ENCODE peak calls at places on chromosomes 16 and 17, in six cellular contexts. One of them, this sample, is unnamed.
A peak's percentile ranks its signal among the peaks of the same experiment; 100 is the strongest.

GRCh38 chr16:89899879-89900481 is 18.7 kb upstream of the MC1R start:
- DNase-seq in left ventricle myocardium inferior: no peak
- DNase-seq in choroid plexus epithelial cell: no peak
- DNase-seq in psoas muscle: no peak
- DNase-seq in cardiac muscle cell: no peak
- DNase-seq in ovary: no peak
- DNase-seq in this sample: no peak

GRCh38 chr16:80719573-80719972 is 84.8 kb downstream of the CDYL2 start:
- DNase-seq in left ventricle myocardium inferior: no peak
- DNase-seq in choroid plexus epithelial cell: no peak
- DNase-seq in psoas muscle: no peak
- DNase-seq in cardiac muscle cell: no peak
- DNase-seq in ovary: no peak
- DNase-seq in this sample: no peak

GRCh38 chr16:30335598-30336474 is 19.3 kb downstream of the CD2BP2 start:
- DNase-seq in left ventricle myocardium inferior: no peak
- DNase-seq in choroid plexus epithelial cell: peak; percentile 40
- DNase-seq in psoas muscle: no peak
- DNase-seq in cardiac muscle cell: no peak
- DNase-seq in ovary: no peak
- DNase-seq in this sample: no peak

GRCh38 chr17:27282054-27282501 is 11.8 kb upstream of the WSB1 start:
- DNase-seq in left ventricle myocardium inferior: no peak
- DNase-seq in choroid plexus epithelial cell: peak; percentile 73
- DNase-seq in psoas muscle: no peak
- DNase-seq in cardiac muscle cell: no peak
- DNase-seq in ovary: no peak
- DNase-seq in this sample: no peak

GRCh38 chr16:79601092-79601977 is 798 bp upstream of the MAF start:
- DNase-seq in left ventricle myocardium inferior: peak; percentile 67
- DNase-seq in choroid plexus epithelial cell: peak; percentile 29
- DNase-seq in psoas muscle: peak; percentile 61
- DNase-seq in cardiac muscle cell: peak; percentile 80
- DNase-seq in ovary: peak; percentile 67
- DNase-seq in this sample: peak; percentile 55

GRCh38 chr16:2243031-2243528 is 6.8 kb downstream of the DNASE1L2 start:
- DNase-seq in left ventricle myocardium inferior: no peak
- DNase-seq in choroid plexus epithelial cell: no peak
- DNase-seq in psoas muscle: no peak
- DNase-seq in cardiac muscle cell: no peak
- DNase-seq in ovary: no peak
- DNase-seq in this sample: no peak

GRCh38 chr17:16328997-16329396 is 24.3 kb downstream of the CENPV start:
- DNase-seq in left ventricle myocardium inferior: no peak
- DNase-seq in choroid plexus epithelial cell: no peak
- DNase-seq in psoas muscle: no peak
- DNase-seq in cardiac muscle cell: no peak
- DNase-seq in ovary: no peak
- DNase-seq in this sample: no peak

GRCh38 chr17:49959183-49959935 is 9.6 kb upstream of the DLX4 start:
- DNase-seq in left ventricle myocardium inferior: no peak
- DNase-seq in choroid plexus epithelial cell: no peak
- DNase-seq in psoas muscle: no peak
- DNase-seq in cardiac muscle cell: no peak
- DNase-seq in ovary: no peak
- DNase-seq in this sample: no peak

GRCh38 chr16:11109551-11109950 is 146.5 kb downstream of the SOCS1 start:
- DNase-seq in left ventricle myocardium inferior: no peak
- DNase-seq in choroid plexus epithelial cell: no peak
- DNase-seq in psoas muscle: no peak
- DNase-seq in cardiac muscle cell: no peak
- DNase-seq in ovary: no peak
- DNase-seq in this sample: no peak

GRCh38 chr17:38967290-38967738 is at the start of gene FBXO47:
- DNase-seq in left ventricle myocardium inferior: peak; percentile 94
- DNase-seq in choroid plexus epithelial cell: peak; percentile 95
- DNase-seq in psoas muscle: peak; percentile 91
- DNase-seq in cardiac muscle cell: peak; percentile 64
- DNase-seq in ovary: peak; percentile 93
- DNase-seq in this sample: peak; percentile 56

GRCh38 chr17:31740611-31741082 is 118.4 kb downstream of the COPRS start:
- DNase-seq in left ventricle myocardium inferior: no peak
- DNase-seq in choroid plexus epithelial cell: peak; percentile 48
- DNase-seq in psoas muscle: no peak
- DNase-seq in cardiac muscle cell: no peak
- DNase-seq in ovary: no peak
- DNase-seq in this sample: no peak

GRCh38 chr16:12784076-12784475 is 19.6 kb downstream of the CPPED1 start:
- DNase-seq in left ventricle myocardium inferior: no peak
- DNase-seq in choroid plexus epithelial cell: no peak
- DNase-seq in psoas muscle: no peak
- DNase-seq in cardiac muscle cell: no peak
- DNase-seq in ovary: no peak
- DNase-seq in this sample: no peak

GRCh38 chr17:38510424-38511125 is 82.3 kb downstream of the ARHGAP23 start:
- DNase-seq in left ventricle myocardium inferior: no peak
- DNase-seq in choroid plexus epithelial cell: peak; percentile 47
- DNase-seq in psoas muscle: no peak
- DNase-seq in cardiac muscle cell: peak; percentile 81
- DNase-seq in ovary: no peak
- DNase-seq in this sample: peak; percentile 72

GRCh38 chr17:28008526-28008925 is 34.0 kb upstream of the NLK start:
- DNase-seq in left ventricle myocardium inferior: peak; percentile 22
- DNase-seq in choroid plexus epithelial cell: peak; percentile 78
- DNase-seq in psoas muscle: no peak
- DNase-seq in cardiac muscle cell: peak; percentile 89
- DNase-seq in ovary: no peak
- DNase-seq in this sample: peak; percentile 83

GRCh38 chr16:57867000-57867561 is 64.8 kb upstream of the KIFC3 start:
- DNase-seq in left ventricle myocardium inferior: no peak
- DNase-seq in choroid plexus epithelial cell: no peak
- DNase-seq in psoas muscle: no peak
- DNase-seq in cardiac muscle cell: peak; percentile 56
- DNase-seq in ovary: no peak
- DNase-seq in this sample: no peak

GRCh38 chr17:36524428-36524876 is 10.2 kb downstream of the MYO19 start:
- DNase-seq in left ventricle myocardium inferior: no peak
- DNase-seq in choroid plexus epithelial cell: no peak
- DNase-seq in psoas muscle: no peak
- DNase-seq in cardiac muscle cell: no peak
- DNase-seq in ovary: no peak
- DNase-seq in this sample: no peak

GRCh38 chr17:50278526-50279180 is 4.4 kb downstream of the TMEM92 start:
- DNase-seq in left ventricle myocardium inferior: no peak
- DNase-seq in choroid plexus epithelial cell: no peak
- DNase-seq in psoas muscle: no peak
- DNase-seq in cardiac muscle cell: no peak
- DNase-seq in ovary: no peak
- DNase-seq in this sample: no peak

GRCh38 chr17:17348872-17349723 is 45.9 kb downstream of the NT5M start:
- DNase-seq in left ventricle myocardium inferior: no peak
- DNase-seq in choroid plexus epithelial cell: peak; percentile 25
- DNase-seq in psoas muscle: no peak
- DNase-seq in cardiac muscle cell: no peak
- DNase-seq in ovary: no peak
- DNase-seq in this sample: no peak

GRCh38 chr16:30740364-30741251 is 7.6 kb upstream of the PHKG2 start:
- DNase-seq in left ventricle myocardium inferior: peak; percentile 86
- DNase-seq in choroid plexus epithelial cell: peak; percentile 86
- DNase-seq in psoas muscle: peak; percentile 83
- DNase-seq in cardiac muscle cell: no peak
- DNase-seq in ovary: peak; percentile 84
- DNase-seq in this sample: no peak

GRCh38 chr16:88454315-88455057 is 1.4 kb downstream of the ZFPM1 start:
- DNase-seq in left ventricle myocardium inferior: no peak
- DNase-seq in choroid plexus epithelial cell: no peak
- DNase-seq in psoas muscle: no peak
- DNase-seq in cardiac muscle cell: peak; percentile 44
- DNase-seq in ovary: no peak
- DNase-seq in this sample: peak; percentile 35

GRCh38 chr17:56000411-56000810 is 152.9 kb upstream of the ANKFN1 start:
- DNase-seq in left ventricle myocardium inferior: no peak
- DNase-seq in choroid plexus epithelial cell: no peak
- DNase-seq in psoas muscle: no peak
- DNase-seq in cardiac muscle cell: no peak
- DNase-seq in ovary: no peak
- DNase-seq in this sample: no peak

GRCh38 chr16:82972520-82972919 is 345.8 kb downstream of the CDH13 start:
- DNase-seq in left ventricle myocardium inferior: no peak
- DNase-seq in choroid plexus epithelial cell: no peak
- DNase-seq in psoas muscle: no peak
- DNase-seq in cardiac muscle cell: no peak
- DNase-seq in ovary: no peak
- DNase-seq in this sample: no peak

GRCh38 chr17:38921756-38922411 is 3.5 kb upstream of the LASP1NB start:
- DNase-seq in left ventricle myocardium inferior: no peak
- DNase-seq in choroid plexus epithelial cell: no peak
- DNase-seq in psoas muscle: no peak
- DNase-seq in cardiac muscle cell: no peak
- DNase-seq in ovary: no peak
- DNase-seq in this sample: no peak

GRCh38 chr17:76196675-76197074 is 43.6 kb downstream of the RNF157 start:
- DNase-seq in left ventricle myocardium inferior: peak; percentile 83
- DNase-seq in choroid plexus epithelial cell: no peak
- DNase-seq in psoas muscle: peak; percentile 83
- DNase-seq in cardiac muscle cell: no peak
- DNase-seq in ovary: no peak
- DNase-seq in this sample: no peak

GRCh38 chr16:25390761-25391160 is 133.1 kb upstream of the ZKSCAN2 start:
- DNase-seq in left ventricle myocardium inferior: no peak
- DNase-seq in choroid plexus epithelial cell: no peak
- DNase-seq in psoas muscle: no peak
- DNase-seq in cardiac muscle cell: no peak
- DNase-seq in ovary: no peak
- DNase-seq in this sample: no peak

GRCh38 chr16:25395528-25395927 is 137.9 kb upstream of the ZKSCAN2 start:
- DNase-seq in left ventricle myocardium inferior: no peak
- DNase-seq in choroid plexus epithelial cell: no peak
- DNase-seq in psoas muscle: no peak
- DNase-seq in cardiac muscle cell: no peak
- DNase-seq in ovary: no peak
- DNase-seq in this sample: no peak
- TF ChIP-seq CTCF in left ventricle myocardium inferior: no peak
- TF ChIP-seq CTCF in choroid plexus epithelial cell: no peak
- TF ChIP-seq CTCF in psoas muscle: no peak
- TF ChIP-seq CTCF in cardiac muscle cell: no peak
- TF ChIP-seq CTCF in ovary: no peak
- TF ChIP-seq CTCF in this sample: peak; percentile 17

GRCh38 chr16:68233835-68234187 is 2.1 kb downstream of the ESRP2 start:
- DNase-seq in left ventricle myocardium inferior: no peak
- DNase-seq in choroid plexus epithelial cell: no peak
- DNase-seq in psoas muscle: no peak
- DNase-seq in cardiac muscle cell: no peak
- DNase-seq in ovary: no peak
- DNase-seq in this sample: no peak
- TF ChIP-seq CTCF in left ventricle myocardium inferior: no peak
- TF ChIP-seq CTCF in choroid plexus epithelial cell: no peak
- TF ChIP-seq CTCF in psoas muscle: no peak
- TF ChIP-seq CTCF in cardiac muscle cell: no peak
- TF ChIP-seq CTCF in ovary: no peak
- TF ChIP-seq CTCF in this sample: no peak

DNA sequence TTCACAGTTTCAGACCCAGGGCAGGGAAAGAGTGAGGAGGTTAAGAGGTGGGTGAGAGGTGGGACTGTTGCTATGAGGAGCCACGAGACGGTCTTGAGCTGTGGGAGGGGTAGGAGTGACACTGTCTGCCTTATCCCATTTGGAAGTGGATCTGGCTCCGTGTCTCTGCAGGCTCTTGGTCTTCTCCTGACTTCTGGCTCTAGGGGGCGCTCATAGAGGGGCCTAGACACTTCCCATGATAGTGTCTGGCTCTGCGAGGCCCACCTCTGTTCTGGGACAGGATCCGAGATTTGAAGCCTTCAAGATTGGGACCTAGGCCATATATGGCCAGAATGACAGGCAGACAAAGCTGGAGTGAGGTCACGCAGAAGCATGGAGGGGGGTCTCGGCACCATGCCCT is 204.5 kb downstream of the GSG1L start:
- DNase-seq in left ventricle myocardium inferior: no peak
- DNase-seq in choroid plexus epithelial cell: no peak
- DNase-seq in psoas muscle: no peak
- DNase-seq in cardiac muscle cell: no peak
- DNase-seq in ovary: no peak
- DNase-seq in this sample: no peak
- TF ChIP-seq CTCF in left ventricle myocardium inferior: no peak
- TF ChIP-seq CTCF in choroid plexus epithelial cell: peak; percentile 4
- TF ChIP-seq CTCF in psoas muscle: no peak
- TF ChIP-seq CTCF in cardiac muscle cell: peak; percentile 14
- TF ChIP-seq CTCF in ovary: no peak
- TF ChIP-seq CTCF in this sample: no peak

GRCh38 chr17:7392696-7393612 is 1.4 kb downstream of the PLSCR3 start:
- DNase-seq in left ventricle myocardium inferior: no peak
- DNase-seq in choroid plexus epithelial cell: no peak
- DNase-seq in psoas muscle: no peak
- DNase-seq in cardiac muscle cell: no peak
- DNase-seq in ovary: no peak
- DNase-seq in this sample: no peak

GRCh38 chr17:7391307-7391706 is 3.0 kb downstream of the PLSCR3 start:
- DNase-seq in left ventricle myocardium inferior: no peak
- DNase-seq in choroid plexus epithelial cell: no peak
- DNase-seq in psoas muscle: no peak
- DNase-seq in cardiac muscle cell: no peak
- DNase-seq in ovary: no peak
- DNase-seq in this sample: no peak

GRCh38 chr17:7393613-7394451 is 493 bp downstream of the PLSCR3 start:
- DNase-seq in left ventricle myocardium inferior: peak; percentile 33
- DNase-seq in choroid plexus epithelial cell: peak; percentile 25
- DNase-seq in psoas muscle: peak; percentile 49
- DNase-seq in cardiac muscle cell: peak; percentile 60
- DNase-seq in ovary: no peak
- DNase-seq in this sample: peak; percentile 67

GRCh38 chr17:7396147-7396546 is 1.8 kb upstream of the PLSCR3 start:
- DNase-seq in left ventricle myocardium inferior: no peak
- DNase-seq in choroid plexus epithelial cell: no peak
- DNase-seq in psoas muscle: no peak
- DNase-seq in cardiac muscle cell: no peak
- DNase-seq in ovary: no peak
- DNase-seq in this sample: no peak

DNA sequence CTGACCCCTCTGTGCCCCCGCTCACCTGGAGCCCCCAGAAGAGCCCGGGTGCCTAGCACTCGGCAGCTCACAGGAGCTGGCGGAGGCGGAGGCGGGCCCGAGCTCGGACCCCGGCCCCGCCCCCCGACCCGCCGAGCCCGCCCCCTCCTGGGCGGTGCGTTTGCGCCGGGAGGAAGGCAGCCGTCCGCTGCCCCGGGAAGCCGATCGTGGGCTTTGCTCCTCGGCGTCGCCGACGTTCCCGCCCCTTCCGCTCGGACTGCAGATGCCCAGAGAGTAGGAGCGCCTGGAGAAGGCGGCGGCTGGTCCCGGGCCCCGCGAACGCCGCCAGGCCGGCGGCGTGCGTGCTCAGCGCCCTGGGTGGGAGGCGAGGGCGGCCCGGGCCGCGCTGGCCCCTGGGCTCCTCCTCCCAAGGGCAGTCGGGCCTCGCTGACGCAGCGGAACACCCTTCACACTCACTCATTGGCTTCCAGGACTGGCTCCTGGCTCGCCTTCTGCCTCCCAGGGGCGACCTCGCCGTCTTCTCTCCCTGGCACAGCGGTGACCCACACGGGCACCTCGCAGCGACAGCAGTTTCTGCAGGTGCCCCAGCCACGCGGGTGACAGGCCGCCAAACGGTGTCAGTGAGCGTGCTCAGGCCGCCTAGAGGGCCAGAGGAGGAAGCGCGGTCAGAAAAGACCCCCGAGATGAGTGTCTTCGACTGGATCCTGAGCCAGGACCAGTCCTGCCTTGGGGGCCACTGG is at the start of gene PLSCR3:
- DNase-seq in left ventricle myocardium inferior: peak; percentile 91
- DNase-seq in choroid plexus epithelial cell: peak; percentile 88
- DNase-seq in psoas muscle: peak; percentile 89
- DNase-seq in cardiac muscle cell: peak; percentile 89
- DNase-seq in ovary: peak; percentile 87
- DNase-seq in this sample: peak; percentile 90
- TF ChIP-seq CTCF in left ventricle myocardium inferior: peak; percentile 52
- TF ChIP-seq CTCF in choroid plexus epithelial cell: peak; percentile 57
- TF ChIP-seq CTCF in psoas muscle: no peak
- TF ChIP-seq CTCF in cardiac muscle cell: peak; percentile 40
- TF ChIP-seq CTCF in ovary: peak; percentile 42
- TF ChIP-seq CTCF in this sample: peak; percentile 53